ENCODE peak calls at places on chromosomes 3 and 15, in six cellular contexts. L is HS-5, K is NCI-H446 treated with DMSO at 0.1 percent for 48 hours, W is midbrain, S is LHCN-M2, A is cardiac fibroblast. R is an unnamed sample.

GRCh38 chr3:194871143-194871863 is 185.6 kb downstream of the FAM43A start:
- DNase-seq in K (peak), W (no peak), L (peak), S (peak), A (peak), R (peak)

GRCh38 chr15:85289677-85290365 is 90.6 kb upstream of the AKAP13 start:
- DNase-seq in W (peak), L (no peak), S (peak), K (peak), A (peak), R (peak)

GRCh38 chr3:23809294-23809693 is 3.5 kb downstream of the UBE2E1 start:
- DNase-seq in W (no peak), K (no peak), S (no peak), L (no peak), A (no peak), R (no peak)

GRCh38 chr15:76060098-76060989 is 559 bp downstream of the TMEM266 start:
- DNase-seq in W (peak), K (no peak), S (no peak), L (no peak), A (no peak), R (no peak)

GRCh38 chr3:101466465-101467309 is 46.3 kb downstream of the SENP7 start:
- DNase-seq in L (no peak), W (no peak), K (no peak), S (no peak), A (no peak), R (no peak)

GRCh38 chr3:196454935-196455334 is 22.7 kb upstream of the UBXN7 start:
- DNase-seq in S (peak), W (no peak), A (peak), K (no peak), L (no peak), R (no peak)

GRCh38 chr3:107061466-107061865 is 315.8 kb upstream of the CCDC54 start:
- DNase-seq in K (no peak), W (no peak), A (no peak), S (no peak), L (no peak), R (no peak)

GRCh38 chr3:82707035-82707434 is 945.6 kb upstream of the GBE1 start:
- DNase-seq in W (no peak), A (no peak), S (no peak), L (no peak), K (no peak), R (peak)

GRCh38 chr3:73037369-73037699 is 24.1 kb upstream of the EBLN2 start:
- DNase-seq in A (peak), L (no peak), K (no peak), W (no peak), S (peak), R (peak)

GRCh38 chr15:60397772-60398445 is at the start of gene ANXA2:
- DNase-seq in L (no peak), A (peak), K (peak), W (no peak), S (peak), R (peak)

GRCh38 chr3:113441051-113441770 is at the start of gene CFAP44:
- DNase-seq in S (no peak), A (peak), K (no peak), L (no peak), W (peak), R (no peak)

GRCh38 chr3:53073553-53074365 is 27.9 kb upstream of the SFMBT1 start:
- DNase-seq in L (no peak), W (no peak), K (no peak), A (no peak), S (no peak), R (no peak)

GRCh38 chr3:29693863-29694262 is 413.0 kb downstream of the RBMS3 start:
- DNase-seq in L (peak), K (no peak), A (peak), S (peak), W (no peak), R (peak)

GRCh38 chr15:66943456-66944095 is 121.8 kb upstream of the SMAD3 start:
- DNase-seq in K (peak), S (no peak), A (no peak), W (no peak), L (no peak), R (no peak)

GRCh38 chr15:96166223-96167200 is 164.0 kb upstream of the NR2F2 start:
- DNase-seq in A (no peak), W (no peak), S (no peak), L (no peak), K (no peak), R (no peak)

GRCh38 chr3:133893683-133894333 is 1.9 kb downstream of the RAB6B start:
- DNase-seq in L (no peak), W (no peak), A (no peak), K (no peak), S (no peak), R (no peak)

GRCh38 chr15:67164811-67165652 is 89.4 kb downstream of the AAGAB start:
- DNase-seq in W (no peak), A (peak), L (no peak), S (no peak), K (no peak), R (no peak)

GRCh38 chr15:25529774-25530173 is 91.0 kb upstream of the UBE3A start:
- DNase-seq in A (no peak), S (no peak), L (no peak), K (no peak), W (no peak), R (no peak)

GRCh38 chr3:65672876-65673815 is 365.6 kb downstream of the MAGI1 start:
- DNase-seq in K (peak), S (peak), W (peak), A (peak), L (no peak), R (peak)

R was measured in HT1080.